ENCODE peak calls at places on chromosomes 13 and 19, in seven cellular contexts. One of them, this sample, is unnamed.

GRCh38 chr13:41053384-41053826 is 7.9 kb upstream of the WBP4 start:
- DNase-seq in upper lobe of right lung: no peak
- DNase-seq in endodermal cell: no peak
- DNase-seq in IMR-90: peak
- DNase-seq in Caco-2: no peak
- DNase-seq in HFF-Myc: no peak
- DNase-seq in HFFc6: peak
- DNase-seq in this sample: no peak

GRCh38 chr19:48975947-48976847 is 11.1 kb downstream of the FTL start:
- DNase-seq in upper lobe of right lung: no peak
- DNase-seq in endodermal cell: peak
- DNase-seq in IMR-90: no peak
- DNase-seq in Caco-2: peak
- DNase-seq in HFF-Myc: no peak
- DNase-seq in HFFc6: no peak
- DNase-seq in this sample: no peak

GRCh38 chr13:23993439-23993980 is 96.2 kb upstream of the C1QTNF9B start:
- DNase-seq in upper lobe of right lung: no peak
- DNase-seq in endodermal cell: no peak
- DNase-seq in IMR-90: peak
- DNase-seq in Caco-2: no peak
- DNase-seq in HFF-Myc: no peak
- DNase-seq in HFFc6: no peak
- DNase-seq in this sample: no peak

GRCh38 chr13:51632643-51633357 is 48.5 kb downstream of the WDFY2 start:
- DNase-seq in upper lobe of right lung: no peak
- DNase-seq in endodermal cell: peak
- DNase-seq in IMR-90: no peak
- DNase-seq in Caco-2: no peak
- DNase-seq in HFF-Myc: no peak
- DNase-seq in HFFc6: no peak
- DNase-seq in this sample: peak

GRCh38 chr13:97339019-97339988 is 94.7 kb upstream of the RAP2A start:
- DNase-seq in upper lobe of right lung: no peak
- DNase-seq in endodermal cell: no peak
- DNase-seq in IMR-90: peak
- DNase-seq in Caco-2: no peak
- DNase-seq in HFF-Myc: peak
- DNase-seq in HFFc6: peak
- DNase-seq in this sample: peak

GRCh38 chr13:42821437-42821836 is 40.1 kb downstream of the FAM216B start:
- DNase-seq in upper lobe of right lung: no peak
- DNase-seq in endodermal cell: no peak
- DNase-seq in IMR-90: peak
- DNase-seq in Caco-2: no peak
- DNase-seq in HFF-Myc: peak
- DNase-seq in HFFc6: peak
- DNase-seq in this sample: no peak

GRCh38 chr13:107124730-107125129 is 556.8 kb upstream of the ARGLU1 start:
- DNase-seq in upper lobe of right lung: no peak
- DNase-seq in endodermal cell: no peak
- DNase-seq in IMR-90: no peak
- DNase-seq in Caco-2: no peak
- DNase-seq in HFF-Myc: no peak
- DNase-seq in HFFc6: no peak
- DNase-seq in this sample: no peak

GRCh38 chr13:76852991-76853390 is 33.2 kb downstream of the KCTD12 start:
- DNase-seq in upper lobe of right lung: no peak
- DNase-seq in endodermal cell: no peak
- DNase-seq in IMR-90: peak
- DNase-seq in Caco-2: no peak
- DNase-seq in HFF-Myc: no peak
- DNase-seq in HFFc6: peak
- DNase-seq in this sample: peak

GRCh38 chr13:42109957-42110356 is 61.5 kb downstream of the DGKH start:
- DNase-seq in upper lobe of right lung: no peak
- DNase-seq in endodermal cell: no peak
- DNase-seq in IMR-90: no peak
- DNase-seq in Caco-2: no peak
- DNase-seq in HFF-Myc: no peak
- DNase-seq in HFFc6: no peak
- DNase-seq in this sample: no peak

GRCh38 chr13:66640231-66640630 is 589.9 kb downstream of the PCDH9 start:
- DNase-seq in upper lobe of right lung: no peak
- DNase-seq in endodermal cell: no peak
- DNase-seq in IMR-90: no peak
- DNase-seq in Caco-2: no peak
- DNase-seq in HFF-Myc: no peak
- DNase-seq in HFFc6: no peak
- DNase-seq in this sample: no peak

GRCh38 chr13:43861863-43862262 is 17.7 kb downstream of the CCDC122 start:
- DNase-seq in upper lobe of right lung: no peak
- DNase-seq in endodermal cell: no peak
- DNase-seq in IMR-90: no peak
- DNase-seq in Caco-2: no peak
- DNase-seq in HFF-Myc: no peak
- DNase-seq in HFFc6: no peak
- DNase-seq in this sample: no peak

GRCh38 chr13:104114111-104114510 is 1047.9 kb upstream of the SLC10A2 start:
- DNase-seq in upper lobe of right lung: no peak
- DNase-seq in endodermal cell: no peak
- DNase-seq in IMR-90: peak
- DNase-seq in Caco-2: no peak
- DNase-seq in HFF-Myc: no peak
- DNase-seq in HFFc6: no peak
- DNase-seq in this sample: no peak

GRCh38 chr19:17686592-17687042 is 1.5 kb downstream of the UNC13A start:
- DNase-seq in upper lobe of right lung: no peak
- DNase-seq in endodermal cell: peak
- DNase-seq in IMR-90: no peak
- DNase-seq in Caco-2: no peak
- DNase-seq in HFF-Myc: no peak
- DNase-seq in HFFc6: peak
- DNase-seq in this sample: no peak

GRCh38 chr19:52473655-52474350 is 20.4 kb downstream of the ZNF578 start:
- DNase-seq in upper lobe of right lung: no peak
- DNase-seq in endodermal cell: no peak
- DNase-seq in IMR-90: no peak
- DNase-seq in Caco-2: no peak
- DNase-seq in HFF-Myc: no peak
- DNase-seq in HFFc6: no peak
- DNase-seq in this sample: no peak

GRCh38 chr19:38699027-38699346 is 45.3 kb downstream of the CAPN12 start:
- DNase-seq in upper lobe of right lung: no peak
- DNase-seq in endodermal cell: no peak
- DNase-seq in IMR-90: no peak
- DNase-seq in Caco-2: no peak
- DNase-seq in HFF-Myc: no peak
- DNase-seq in HFFc6: no peak
- DNase-seq in this sample: no peak

GRCh38 chr19:2097330-2098327 is 914 bp downstream of the IZUMO4 start:
- DNase-seq in upper lobe of right lung: no peak
- DNase-seq in endodermal cell: no peak
- DNase-seq in IMR-90: no peak
- DNase-seq in Caco-2: peak
- DNase-seq in HFF-Myc: no peak
- DNase-seq in HFFc6: no peak
- DNase-seq in this sample: no peak

GRCh38 chr19:43554317-43554895 is 20.9 kb downstream of the XRCC1 start:
- DNase-seq in upper lobe of right lung: no peak
- DNase-seq in endodermal cell: no peak
- DNase-seq in IMR-90: no peak
- DNase-seq in Caco-2: no peak
- DNase-seq in HFF-Myc: no peak
- DNase-seq in HFFc6: no peak
- DNase-seq in this sample: no peak

GRCh38 chr13:51894239-51894638 is 32.5 kb downstream of the CCDC70 start:
- DNase-seq in upper lobe of right lung: no peak
- DNase-seq in endodermal cell: peak
- DNase-seq in IMR-90: no peak
- DNase-seq in Caco-2: no peak
- DNase-seq in HFF-Myc: no peak
- DNase-seq in HFFc6: no peak
- DNase-seq in this sample: no peak

GRCh38 chr19:39275578-39275977 is 7.4 kb downstream of the IFNL2 start:
- DNase-seq in upper lobe of right lung: no peak
- DNase-seq in endodermal cell: no peak
- DNase-seq in IMR-90: no peak
- DNase-seq in Caco-2: no peak
- DNase-seq in HFF-Myc: no peak
- DNase-seq in HFFc6: no peak
- DNase-seq in this sample: no peak

GRCh38 chr19:49890349-49891311 is 6.1 kb downstream of the IL4I1 start:
- DNase-seq in upper lobe of right lung: peak
- DNase-seq in endodermal cell: peak
- DNase-seq in IMR-90: no peak
- DNase-seq in Caco-2: peak
- DNase-seq in HFF-Myc: no peak
- DNase-seq in HFFc6: no peak
- DNase-seq in this sample: no peak

GRCh38 chr13:114065926-114066774 is 66.3 kb downstream of the RASA3 start:
- DNase-seq in upper lobe of right lung: peak
- DNase-seq in endodermal cell: no peak
- DNase-seq in IMR-90: no peak
- DNase-seq in Caco-2: no peak
- DNase-seq in HFF-Myc: no peak
- DNase-seq in HFFc6: no peak
- DNase-seq in this sample: no peak

GRCh38 chr19:58317481-58318072 is 9.2 kb upstream of the ZSCAN22 start:
- DNase-seq in upper lobe of right lung: no peak
- DNase-seq in endodermal cell: peak
- DNase-seq in IMR-90: peak
- DNase-seq in Caco-2: peak
- DNase-seq in HFF-Myc: peak
- DNase-seq in HFFc6: peak
- DNase-seq in this sample: peak

GRCh38 chr13:26074706-26075105 is 22.9 kb upstream of the SHISA2 start:
- DNase-seq in upper lobe of right lung: no peak
- DNase-seq in endodermal cell: no peak
- DNase-seq in IMR-90: peak
- DNase-seq in Caco-2: peak
- DNase-seq in HFF-Myc: no peak
- DNase-seq in HFFc6: no peak
- DNase-seq in this sample: peak
- TF ChIP-seq CTCF in upper lobe of right lung: no peak
- TF ChIP-seq CTCF in endodermal cell: no peak
- TF ChIP-seq CTCF in IMR-90: peak
- TF ChIP-seq CTCF in Caco-2: peak
- TF ChIP-seq CTCF in HFF-Myc: no peak
- TF ChIP-seq CTCF in HFFc6: no peak
- TF ChIP-seq CTCF in this sample: no peak

DNA sequence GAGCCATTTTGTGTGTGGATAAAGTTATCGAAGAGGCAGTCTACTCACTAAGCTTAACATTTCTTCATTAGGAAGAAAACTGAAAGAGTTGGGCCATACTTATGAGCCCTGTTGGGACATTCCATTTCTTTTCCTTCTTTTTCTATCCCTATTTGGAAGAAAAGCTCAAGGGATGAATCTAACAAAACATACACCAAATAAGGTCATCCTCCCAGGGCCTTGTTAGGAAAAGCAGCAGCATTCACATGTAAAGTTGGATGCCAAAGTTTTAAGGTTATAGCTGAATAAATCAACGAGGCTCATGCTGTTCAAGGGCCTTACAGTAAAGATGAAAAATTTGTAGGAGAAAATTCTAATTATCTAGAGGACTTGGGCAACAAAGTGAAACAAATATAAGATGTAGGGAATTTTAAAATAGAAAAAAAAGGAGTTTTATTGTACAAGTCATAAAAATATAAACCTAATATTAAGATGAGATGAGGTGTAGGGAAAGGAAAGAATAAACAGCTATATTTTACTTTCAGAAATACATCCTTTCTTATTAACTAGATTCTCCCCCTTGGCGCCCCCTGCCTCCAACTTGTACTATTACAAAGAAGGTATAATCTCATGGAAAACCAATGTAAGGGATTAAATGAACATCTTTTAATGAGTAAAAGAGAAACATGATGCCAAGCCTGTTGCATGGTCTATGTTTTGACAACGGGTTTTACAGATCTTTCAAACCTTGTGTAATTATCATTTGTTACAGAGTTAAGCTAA is 160.4 kb downstream of the PCDH20 start:
- DNase-seq in upper lobe of right lung: no peak
- DNase-seq in endodermal cell: peak
- DNase-seq in IMR-90: no peak
- DNase-seq in Caco-2: peak
- DNase-seq in HFF-Myc: no peak
- DNase-seq in HFFc6: no peak
- DNase-seq in this sample: no peak
- TF ChIP-seq CTCF in upper lobe of right lung: no peak
- TF ChIP-seq CTCF in endodermal cell: peak
- TF ChIP-seq CTCF in IMR-90: peak
- TF ChIP-seq CTCF in Caco-2: no peak
- TF ChIP-seq CTCF in HFF-Myc: no peak
- TF ChIP-seq CTCF in HFFc6: no peak
- TF ChIP-seq CTCF in this sample: no peak

DNA sequence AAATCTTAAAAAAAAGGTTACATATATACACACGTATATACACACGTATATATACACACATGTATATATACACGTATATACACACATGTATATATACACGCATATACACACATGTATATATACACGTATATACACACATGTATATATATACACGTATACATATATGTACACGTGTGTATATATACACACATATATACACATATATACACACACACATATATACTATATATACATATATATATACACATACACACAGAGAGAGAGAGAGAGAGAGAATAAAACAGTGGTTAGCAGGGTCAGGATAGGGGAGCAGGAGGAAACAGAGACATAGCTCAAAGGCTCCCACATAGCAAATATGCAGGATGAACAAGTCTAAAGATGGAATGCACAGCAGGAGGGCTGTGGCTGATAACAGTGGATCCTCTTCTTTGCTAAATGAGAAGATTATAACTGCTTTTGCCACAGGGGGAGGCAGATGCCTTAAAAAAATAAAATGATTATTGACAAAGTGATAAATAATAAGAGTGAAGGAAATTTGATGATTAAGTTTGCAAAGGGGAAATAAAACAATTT is 714.5 kb downstream of the UQCRFS1 start:
- DNase-seq in upper lobe of right lung: no peak
- DNase-seq in endodermal cell: no peak
- DNase-seq in IMR-90: no peak
- DNase-seq in Caco-2: no peak
- DNase-seq in HFF-Myc: no peak
- DNase-seq in HFFc6: no peak
- DNase-seq in this sample: no peak
- TF ChIP-seq CTCF in upper lobe of right lung: no peak
- TF ChIP-seq CTCF in endodermal cell: no peak
- TF ChIP-seq CTCF in IMR-90: no peak
- TF ChIP-seq CTCF in Caco-2: no peak
- TF ChIP-seq CTCF in HFF-Myc: no peak
- TF ChIP-seq CTCF in HFFc6: no peak
- TF ChIP-seq CTCF in this sample: no peak

DNA sequence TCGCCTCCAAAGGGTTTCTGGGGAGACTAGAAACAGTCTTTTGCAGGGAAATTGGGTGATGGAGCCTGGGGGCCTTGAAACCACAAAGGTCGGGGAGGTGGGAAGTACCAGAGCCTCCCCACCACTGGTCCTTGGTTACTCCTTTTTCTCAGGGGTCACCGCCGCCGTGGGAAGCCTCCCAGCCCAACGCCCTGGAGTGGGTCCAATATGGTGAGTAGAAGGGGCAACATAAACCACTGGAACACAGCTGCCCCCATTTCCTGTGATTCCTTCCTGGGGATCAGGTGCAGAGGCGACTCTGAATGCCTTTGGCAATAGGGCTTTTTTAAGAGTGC is 5.8 kb downstream of the PGLYRP1 start:
- DNase-seq in upper lobe of right lung: no peak
- DNase-seq in endodermal cell: no peak
- DNase-seq in IMR-90: no peak
- DNase-seq in Caco-2: no peak
- DNase-seq in HFF-Myc: no peak
- DNase-seq in HFFc6: no peak
- DNase-seq in this sample: no peak
- TF ChIP-seq CTCF in upper lobe of right lung: peak
- TF ChIP-seq CTCF in endodermal cell: peak
- TF ChIP-seq CTCF in IMR-90: no peak
- TF ChIP-seq CTCF in Caco-2: no peak
- TF ChIP-seq CTCF in HFF-Myc: no peak
- TF ChIP-seq CTCF in HFFc6: peak
- TF ChIP-seq CTCF in this sample: peak